ENCODE peak calls at places on chromosomes 4 and X, in eight cellular contexts. J, I, Q, D, P, Y, V and R are unnamed samples.
A peak's percentile ranks its signal among the peaks of the same experiment; 100 is the strongest.

GRCh38 chrX:108177321-108177990 is 85.9 kb downstream of the ATG4A start:
- DNase-seq in J (no peak), I (no peak), Q (no peak), D (no peak), P (peak; percentile 57), Y (no peak), V (no peak), R (no peak)

GRCh38 chr4:56909083-56909981 is 1.6 kb downstream of the REST start:
- DNase-seq in J (peak; percentile 50), I (peak; percentile 87), Q (no peak), D (no peak), P (peak; percentile 56), Y (peak; percentile 64), V (peak; percentile 23), R (peak; percentile 64)

GRCh38 chr4:54566608-54567007 is 91.1 kb upstream of the KIT start:
- DNase-seq in J (no peak), I (no peak), Q (no peak), D (no peak), P (no peak), Y (no peak), V (no peak), R (no peak)

GRCh38 chrX:12988797-12989196 is 13.9 kb downstream of the TMSB4X start:
- DNase-seq in J (peak; percentile 68), I (no peak), Q (no peak), D (peak; percentile 22), P (peak; percentile 65), Y (no peak), V (no peak), R (no peak)

GRCh38 chr4:113183032-113183573 is 133.7 kb downstream of the ANK2 start:
- DNase-seq in J (no peak), I (no peak), Q (no peak), D (no peak), P (no peak), Y (no peak), V (no peak), R (peak; percentile 69)

GRCh38 chr4:101693842-101694398 is 96.6 kb upstream of the BANK1 start:
- DNase-seq in J (no peak), I (no peak), Q (no peak), D (no peak), P (no peak), Y (no peak), V (no peak), R (peak; percentile 10)

GRCh38 chrX:73823473-73824004 is 260.5 kb downstream of the CHIC1 start:
- DNase-seq in J (no peak), I (no peak), Q (no peak), D (no peak), P (no peak), Y (no peak), V (no peak), R (no peak)

GRCh38 chr4:54254915-54255246 is 25.8 kb downstream of the PDGFRA start:
- DNase-seq in J (no peak), I (no peak), Q (no peak), D (no peak), P (no peak), Y (no peak), V (no peak), R (no peak)

GRCh38 chr4:72076562-72076961 is 44.8 kb downstream of the NPFFR2 start:
- DNase-seq in J (no peak), I (no peak), Q (no peak), D (no peak), P (peak; percentile 81), Y (no peak), V (no peak), R (no peak)